ENCODE peak calls at places on chromosomes 12 and 14, in four cellular contexts. Q is stimulated activated CD8-positive, alpha-beta memory T cell treated with anti-CD3 and anti-CD28 coated beads, Interleukin-12 subunit alpha, Interleukin-12 subunit beta, amount 100 ng/mL, for 4 hours; Y is DMS79; U is activated CD8-positive, alpha-beta memory T cell treated with anti-CD3 and anti-CD28 coated beads for 1 hour. K is an unnamed sample.

GRCh38 chr14:50389668-50390441 is 6.8 kb downstream of the CDKL1 start:
- DNase-seq in Y (no peak), Q (no peak), U (no peak), K (no peak)

GRCh38 chr12:79858518-79858917 is 76.4 kb downstream of the PPP1R12A start:
- DNase-seq in Y (no peak), U (no peak), Q (no peak), K (no peak)

GRCh38 chr14:98130691-98131090 is 1141.3 kb downstream of the BCL11B start:
- DNase-seq in Y (no peak), Q (no peak), U (no peak), K (no peak)

GRCh38 chr12:120164293-120164692 is 30.2 kb downstream of the GCN1 start:
- DNase-seq in U (no peak), Q (no peak), Y (no peak), K (no peak)

GRCh38 chr14:105317546-105317945 is 3.0 kb downstream of the PACS2 start:
- DNase-seq in Q (no peak), Y (no peak), U (no peak), K (no peak)

GRCh38 chr12:111271674-111272418 is 97.0 kb downstream of the PHETA1 start:
- DNase-seq in U (no peak), Q (no peak), Y (no peak), K (no peak)

GRCh38 chr12:89731064-89731463 is 22.4 kb upstream of the ATP2B1 start:
- DNase-seq in Y (no peak), Q (no peak), U (no peak), K (no peak)

GRCh38 chr14:36604757-36605505 is 22.5 kb upstream of the NKX2-8 start:
- DNase-seq in Y (peak), Q (no peak), U (no peak), K (peak)

K was measured in T-helper 1 cell.